ENCODE peak calls at places on chromosome 7, in ten cellular contexts. E is coronary artery, A is A549, Y is cardiac muscle cell, M is testis, O is AG04449, Z is esophagus squamous epithelium, X is endothelial cell of umbilical vein, J is foreskin fibroblast, G is ovary. K is an unnamed sample.
A peak's percentile ranks its signal among the peaks of the same experiment; 100 is the strongest.

GRCh38 chr7:28037220-28038010 is 143.2 kb downstream of the JAZF1 start:
- DNase-seq in J (peak; percentile 89), Y (no peak), A (peak; percentile 95), Z (no peak), E (no peak), X (peak; percentile 95), G (peak; percentile 29), M (no peak), O (peak; percentile 90), K (no peak)

GRCh38 chr7:28953628-28954027 is 4.5 kb downstream of the TRIL start:
- DNase-seq in E (no peak), A (no peak), J (no peak), G (no peak), X (peak; percentile 27), Y (no peak), O (peak; percentile 19), M (no peak), Z (no peak), K (no peak)

GRCh38 chr7:33418251-33418701 is 288.9 kb downstream of the BBS9 start:
- DNase-seq in E (no peak), Z (no peak), X (no peak), M (no peak), J (peak; percentile 18), A (no peak), O (no peak), G (no peak), Y (no peak), K (no peak)

GRCh38 chr7:157549612-157550299 is 213.0 kb downstream of the DNAJB6 start:
- DNase-seq in Y (no peak), Z (no peak), E (no peak), A (no peak), J (no peak), G (no peak), O (no peak), X (no peak), M (no peak), K (no peak)

GRCh38 chr7:30148951-30149459 is 14.2 kb downstream of the MTURN start:
- DNase-seq in Z (no peak), J (no peak), A (no peak), O (no peak), E (peak; percentile 57), X (no peak), G (no peak), Y (no peak), M (no peak), K (no peak)

GRCh38 chr7:17593854-17594419 is 295.5 kb downstream of the AHR start:
- DNase-seq in E (no peak), M (no peak), Y (no peak), X (no peak), Z (no peak), J (no peak), G (no peak), O (no peak), A (no peak), K (no peak)

GRCh38 chr7:30173058-30173897 is 38.5 kb downstream of the MTURN start:
- DNase-seq in E (peak; percentile 89), X (no peak), Y (peak; percentile 73), A (peak; percentile 48), J (peak; percentile 96), O (peak; percentile 93), Z (no peak), M (peak; percentile 62), G (peak; percentile 39), K (peak; percentile 89)

GRCh38 chr7:73364006-73364728 is 36.2 kb downstream of the FKBP6 start:
- DNase-seq in Z (no peak), G (no peak), M (no peak), O (no peak), Y (no peak), X (no peak), J (no peak), E (no peak), A (no peak), K (no peak)

GRCh38 chr7:2633538-2634264 is 1.9 kb downstream of the TTYH3 start:
- DNase-seq in M (peak; percentile 29), X (peak; percentile 50), Z (no peak), A (peak; percentile 57), J (peak; percentile 88), O (no peak), E (peak; percentile 91), Y (no peak), G (peak; percentile 63), K (no peak)

GRCh38 chr7:2635810-2636701 is 4.3 kb downstream of the TTYH3 start:
- DNase-seq in X (no peak), Y (no peak), G (no peak), J (no peak), M (peak; percentile 23), E (no peak), A (no peak), O (no peak), Z (no peak), K (no peak)

GRCh38 chr7:2634265-2635145 is 2.7 kb downstream of the TTYH3 start:
- DNase-seq in G (no peak), X (no peak), O (no peak), Z (no peak), Y (no peak), J (no peak), M (no peak), E (no peak), A (no peak), K (no peak)

GRCh38 chr7:2637066-2637471 is 5.3 kb downstream of the TTYH3 start:
- DNase-seq in A (no peak), Y (no peak), X (no peak), E (no peak), G (no peak), O (no peak), M (peak; percentile 65), Z (no peak), J (no peak), K (no peak)

GRCh38 chr7:2635148-2635668 is 3.4 kb downstream of the TTYH3 start:
- DNase-seq in X (no peak), Y (no peak), M (no peak), Z (no peak), G (no peak), E (no peak), O (no peak), A (no peak), J (no peak), K (no peak)
- H3K4me3 ChIP-seq in X (no peak overlapping the region), Y (no peak overlapping the region), M (no peak overlapping the region), Z (no peak overlapping the region), G (no peak overlapping the region), E (no peak overlapping the region), O (no peak overlapping the region), A (no peak overlapping the region), J (no peak overlapping the region), K (no peak overlapping the region)

GRCh38 chr7:51316262-51316665 is 345 bp downstream of the COBL start:
- DNase-seq in J (no peak), A (peak; percentile 35), G (peak; percentile 24), M (peak; percentile 29), Y (no peak), X (no peak), E (no peak), Z (no peak), O (no peak), K (no peak)

GRCh38 chr7:51318886-51319579 is 2.4 kb upstream of the COBL start:
- DNase-seq in X (no peak), A (no peak), E (no peak), M (no peak), Y (no peak), O (no peak), Z (no peak), J (no peak), G (no peak), K (no peak)

GRCh38 chr7:51317582-51317910 is 937 bp upstream of the COBL start:
- DNase-seq in X (no peak), A (no peak), Y (no peak), G (no peak), E (no peak), Z (no peak), J (no peak), M (no peak), O (no peak), K (no peak)

GRCh38 chr7:51316666-51317581 is at the start of gene COBL:
- DNase-seq in X (no peak), E (no peak), Z (no peak), J (no peak), Y (peak; percentile 52), G (peak; percentile 26), A (no peak), O (no peak), M (peak; percentile 19), K (no peak)

GRCh38 chr7:51318001-51318400 is 1.4 kb upstream of the COBL start:
- DNase-seq in Z (no peak), G (no peak), O (no peak), A (no peak), E (no peak), X (no peak), J (no peak), M (no peak), Y (no peak), K (no peak)
- TF ChIP-seq CTCF in Z (no peak), G (no peak), O (no peak), A (no peak), E (no peak), X (no peak), J (no peak), M (no peak), Y (no peak), K (no peak)

DNA sequence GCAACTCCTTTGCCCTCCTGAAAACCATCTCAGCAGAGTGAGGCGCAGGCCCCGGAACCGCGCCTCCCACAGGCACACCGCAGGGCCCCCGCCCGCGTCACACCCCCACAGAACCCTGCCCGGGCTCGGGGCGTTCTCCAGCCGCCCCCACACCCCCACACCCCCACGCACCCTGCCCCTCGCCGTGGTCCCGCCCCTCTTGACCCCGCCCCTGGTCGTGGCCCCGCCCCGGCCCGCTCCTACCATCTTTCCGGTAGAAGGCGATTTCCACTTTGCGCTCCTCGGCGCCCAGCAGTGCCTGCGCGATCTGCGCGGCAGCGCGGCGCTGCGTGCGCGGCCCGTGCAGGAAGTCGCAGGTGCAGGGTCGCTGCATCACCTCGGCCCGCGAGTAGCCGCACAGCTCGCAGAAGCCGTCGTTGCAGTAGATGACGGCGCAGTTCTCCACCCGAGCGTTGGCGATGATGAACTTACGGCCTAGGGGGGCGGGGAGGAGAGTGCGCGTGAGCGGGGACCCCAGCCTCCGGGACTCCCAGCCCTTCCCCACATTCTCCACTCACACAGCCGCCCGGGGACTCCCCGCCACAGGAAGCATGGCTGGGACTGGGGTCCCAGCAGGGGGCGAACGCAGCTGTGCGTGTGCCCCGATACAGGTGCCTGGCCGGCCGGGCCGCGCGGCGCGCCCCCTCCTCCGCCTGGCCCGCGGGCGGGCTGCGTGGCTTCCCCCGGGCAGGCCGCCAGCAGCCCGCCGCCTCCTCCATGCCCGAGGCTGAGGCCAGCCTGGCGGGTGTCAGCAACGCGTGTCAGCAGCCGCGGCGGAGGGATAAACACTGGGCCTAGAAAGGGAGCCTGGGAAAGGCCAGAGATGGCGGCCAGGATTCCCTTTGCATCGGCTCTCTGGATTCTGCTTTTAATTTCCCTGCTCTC is 3.4 kb downstream of the KCNH2 start:
- DNase-seq in J (no peak), X (peak; percentile 12), Y (peak; percentile 80), E (no peak), A (peak; percentile 44), Z (no peak), O (no peak), G (peak; percentile 66), M (peak; percentile 84), K (no peak)
- H3K4me3 ChIP-seq in J (peak overlapping the region; percentile 24), X (no peak overlapping the region), Y (peak overlapping the region; percentile 25), E (peak overlapping the region; percentile 70), A (peak overlapping the region; percentile 83), Z (peak overlapping the region; percentile 42), O (peak overlapping the region; percentile 34), G (peak overlapping the region; percentile 37), M (peak overlapping the region; percentile 61), K (peak overlapping the region; percentile 58)

DNA sequence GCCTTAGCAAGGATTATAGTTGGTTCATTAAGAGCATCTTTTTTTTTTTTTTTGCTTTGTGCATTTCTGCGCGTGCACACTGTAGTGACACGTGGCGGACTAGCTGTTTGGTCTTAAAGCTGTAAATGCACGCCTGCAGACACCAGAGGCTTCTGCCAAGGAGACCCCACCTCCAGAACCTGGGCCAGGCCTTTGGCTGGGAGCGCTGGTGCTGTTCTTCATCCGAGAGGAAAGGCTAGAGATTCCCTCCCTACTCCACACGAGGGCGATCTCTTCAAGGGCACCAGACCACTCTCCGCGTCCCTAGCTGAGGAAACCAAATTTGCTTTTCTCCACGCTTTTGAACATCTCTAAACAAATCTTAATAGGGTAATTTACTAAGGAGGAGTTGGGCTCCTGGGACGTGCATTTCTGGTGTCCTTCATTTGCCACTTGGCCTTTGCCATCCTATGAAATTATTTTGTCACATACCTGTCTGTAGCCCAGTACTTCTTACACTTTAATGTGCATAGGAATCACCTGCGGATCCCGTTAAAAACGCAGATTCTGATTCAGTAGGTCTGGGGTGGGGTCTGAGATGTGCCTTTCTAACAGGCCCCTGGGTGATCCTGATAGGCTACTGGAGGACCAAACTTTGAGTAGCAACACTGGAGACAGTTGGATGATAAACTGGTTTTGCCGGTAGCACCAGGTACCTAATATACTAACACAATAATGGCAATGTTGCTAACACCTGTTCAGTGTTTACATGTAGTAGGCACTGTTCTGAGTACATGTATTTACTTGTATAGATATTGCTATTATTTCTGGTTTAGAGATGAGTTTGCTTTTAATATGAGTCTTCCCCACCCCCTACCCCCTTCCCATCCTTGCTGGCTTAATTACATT is 1.3 kb upstream of the SLC26A5 start:
- DNase-seq in E (no peak), X (peak; percentile 39), M (peak; percentile 77), Z (no peak), A (peak; percentile 65), J (peak; percentile 29), Y (peak; percentile 76), O (no peak), G (no peak), K (peak; percentile 86)
- TF ChIP-seq CTCF in E (no peak), X (peak; percentile 83), M (peak; percentile 20), Z (peak; percentile 6), A (peak; percentile 69), J (peak; percentile 68), Y (peak; percentile 82), O (peak; percentile 82), G (no peak), K (peak; percentile 79)